ENCODE peak calls at places on chromosomes 12 and 14, in four cellular contexts. U is mucosa of gallbladder, X is cardiac muscle cell, S is suprapubic skin. A is an unnamed sample.

GRCh38 chr12:117778656-117779055 is 190.1 kb downstream of the KSR2 start:
- DNase-seq in S (no peak), U (no peak), X (no peak), A (no peak)

GRCh38 chr12:62259993-62260732 is at the start of gene USP15:
- DNase-seq in U (peak; percentile 97), X (peak; percentile 99), S (peak; percentile 97), A (peak; percentile 77)

GRCh38 chr12:14810953-14811483 is 3.0 kb downstream of the SMCO3 start:
- DNase-seq in U (peak; percentile 21), S (no peak), X (peak; percentile 48), A (no peak)

GRCh38 chr12:130862161-130862560 is 9.7 kb upstream of the RAN start:
- DNase-seq in X (no peak), S (no peak), U (no peak), A (no peak)

GRCh38 chr12:54411398-54412241 is 7.4 kb downstream of the ITGA5 start:
- DNase-seq in U (no peak), X (peak; percentile 84), S (peak; percentile 92), A (no peak)

GRCh38 chr14:92680781-92681650 is 67.4 kb downstream of the LGMN start:
- DNase-seq in U (peak; percentile 83), S (no peak), X (peak; percentile 84), A (no peak)

GRCh38 chr14:30355431-30355913 is 203.5 kb upstream of the G2E3 start:
- DNase-seq in S (no peak), X (peak; percentile 8), U (no peak), A (no peak)

GRCh38 chr14:65239143-65239672 is 136.9 kb upstream of the MAX start:
- DNase-seq in U (no peak), X (peak; percentile 97), S (no peak), A (no peak)

GRCh38 chr14:69046468-69046867 is 67.4 kb upstream of the ACTN1 start:
- DNase-seq in S (no peak), U (peak; percentile 43), X (peak; percentile 94), A (no peak)

GRCh38 chr12:76478045-76478444 is 81.5 kb downstream of the OSBPL8 start:
- DNase-seq in U (no peak), S (no peak), X (no peak), A (no peak)

GRCh38 chr12:125684968-125685790 is 619.9 kb downstream of the AACS start:
- DNase-seq in U (no peak), X (no peak), S (no peak), A (no peak)

GRCh38 chr14:89351364-89351957 is 65.6 kb downstream of the FOXN3 start:
- DNase-seq in U (no peak), S (no peak), X (peak; percentile 62), A (peak; percentile 29)

GRCh38 chr12:85036736-85037135 is 585 bp downstream of the LRRIQ1 start:
- DNase-seq in X (no peak), S (no peak), U (no peak), A (no peak)

GRCh38 chr12:95532851-95533250 is 18.4 kb downstream of the USP44 start:
- DNase-seq in S (no peak), U (no peak), X (peak; percentile 58), A (no peak)

GRCh38 chr12:65532744-65533143 is 254.3 kb downstream of the MSRB3 start:
- DNase-seq in S (no peak), X (peak; percentile 58), U (no peak), A (no peak)

GRCh38 chr12:30457621-30458289 is 237.9 kb downstream of the IPO8 start:
- DNase-seq in U (no peak), X (peak; percentile 93), S (no peak), A (no peak)

GRCh38 chr14:59032821-59033220 is 155.6 kb upstream of the DAAM1 start:
- DNase-seq in X (no peak), U (no peak), S (no peak), A (no peak)

GRCh38 chr14:97723834-97724770 is 926.9 kb downstream of the VRK1 start:
- DNase-seq in S (no peak), X (no peak), U (no peak), A (no peak)

GRCh38 chr14:73474952-73475351 is 15.8 kb upstream of the RIOX1 start:
- DNase-seq in S (no peak), X (no peak), U (no peak), A (no peak)

GRCh38 chr12:89875225-89875624 is 166.6 kb upstream of the ATP2B1 start:
- DNase-seq in U (no peak), X (no peak), S (no peak), A (no peak)

GRCh38 chr12:9902539-9903228 is 21.4 kb downstream of the KLRF2 start:
- DNase-seq in U (no peak), S (no peak), X (no peak), A (no peak)

GRCh38 chr14:91867316-91867988 is at the start of gene TC2N:
- DNase-seq in S (no peak), X (no peak), U (no peak), A (no peak)

GRCh38 chr12:54258286-54258685 is 21.6 kb downstream of the CBX5 start:
- DNase-seq in X (peak; percentile 54), U (no peak), S (no peak), A (no peak)

GRCh38 chr12:21697829-21698630 is 40.4 kb upstream of the LDHB start:
- DNase-seq in X (peak; percentile 60), S (no peak), U (no peak), A (no peak)

GRCh38 chr12:124464062-124464461 is 103.3 kb downstream of the NCOR2 start:
- DNase-seq in U (no peak), S (no peak), X (no peak), A (no peak)

GRCh38 chr14:76256545-76256944 is 104.8 kb downstream of the GPATCH2L start:
- DNase-seq in S (no peak), U (no peak), X (no peak), A (peak; percentile 61)

A was measured in CMK.